ENCODE peak calls at places on chromosomes 12 and 14, in ten cellular contexts. G is substantia nigra; B is NCI-H460; A is GM03348; Z is nephron progenitor cell; C is stimulated activated naive B cell treated with anti-CD40 and anti-IgM and Interleukin-4, amounts not matched to agents 10 μg/mL and 1 μg/mL and 100 μg/mL, for 72 hours; U is amygdala; J is NCI-H748 treated with DMSO at 0.1 percent for 48 hours; P is right lobe of liver; H is GM23248. W is an unnamed sample.

GRCh38 chr14:103028161-103028767 is 29.1 kb downstream of the CDC42BPB start:
- DNase-seq in B (no peak), H (no peak), G (no peak), C (no peak), J (no peak), A (no peak), U (no peak), Z (no peak), P (no peak), W (no peak)

GRCh38 chr14:74595006-74595735 is 16.9 kb downstream of the LTBP2 start:
- DNase-seq in P (no peak), C (no peak), J (no peak), Z (no peak), G (no peak), H (peak; percentile 77), A (peak; percentile 85), B (no peak), U (no peak), W (no peak)

GRCh38 chr14:89144642-89145041 is 272.4 kb downstream of the FOXN3 start:
- DNase-seq in Z (no peak), G (no peak), U (no peak), J (no peak), P (no peak), H (no peak), C (no peak), B (no peak), A (no peak), W (no peak)

GRCh38 chr14:86852530-86852929 is 1140.5 kb downstream of the GALC start:
- DNase-seq in B (no peak), Z (no peak), C (no peak), G (no peak), P (no peak), U (no peak), H (no peak), J (no peak), A (peak; percentile 26), W (no peak)

GRCh38 chr12:51365276-51365675 is 18.8 kb upstream of the CELA1 start:
- DNase-seq in A (no peak), B (no peak), Z (no peak), G (no peak), C (no peak), H (no peak), U (no peak), J (no peak), P (no peak), W (no peak)

GRCh38 chr12:128076188-128076587 is 190.8 kb upstream of the TMEM132C start:
- DNase-seq in A (peak; percentile 40), U (no peak), H (peak; percentile 85), G (no peak), B (peak; percentile 12), C (no peak), P (no peak), Z (no peak), J (no peak), W (no peak)

GRCh38 chr14:97410667-97411286 is 613.6 kb downstream of the VRK1 start:
- DNase-seq in Z (no peak), H (no peak), J (no peak), A (no peak), C (no peak), G (no peak), B (no peak), P (no peak), U (no peak), W (peak; percentile 18)

GRCh38 chr12:8661016-8661415 is 1.6 kb downstream of the MFAP5 start:
- DNase-seq in P (no peak), B (no peak), J (no peak), C (no peak), A (no peak), H (peak; percentile 32), Z (no peak), U (no peak), G (no peak), W (no peak)

GRCh38 chr14:100807979-100808734 is 17.8 kb upstream of the MEG3 start:
- DNase-seq in U (no peak), Z (no peak), G (no peak), J (no peak), H (no peak), B (no peak), P (no peak), C (no peak), A (no peak), W (no peak)

GRCh38 chr14:96204151-96205058 is at the start of gene BDKRB2:
- DNase-seq in C (no peak), U (peak; percentile 72), H (peak; percentile 95), G (peak; percentile 20), Z (peak; percentile 79), J (peak; percentile 78), B (peak; percentile 46), A (peak; percentile 95), P (no peak), W (peak; percentile 87)

GRCh38 chr12:127770123-127770522 is 496.8 kb upstream of the TMEM132C start:
- DNase-seq in C (no peak), H (no peak), J (no peak), A (no peak), B (no peak), G (no peak), P (no peak), U (no peak), Z (no peak), W (no peak)

GRCh38 chr12:119008691-119009221 is 27.4 kb downstream of the SRRM4 start:
- DNase-seq in P (no peak), U (no peak), B (no peak), G (no peak), Z (peak; percentile 46), H (no peak), J (peak; percentile 63), C (no peak), A (no peak), W (no peak)

GRCh38 chr12:14393736-14394135 is 28.3 kb downstream of the ATF7IP start:
- DNase-seq in A (no peak), H (peak; percentile 46), B (no peak), C (no peak), Z (no peak), P (no peak), U (no peak), J (no peak), G (no peak), W (no peak)

GRCh38 chr12:6104027-6104426 is 20.4 kb downstream of the VWF start:
- DNase-seq in Z (no peak), A (no peak), P (no peak), J (no peak), G (no peak), B (no peak), H (no peak), C (no peak), U (no peak), W (no peak)

GRCh38 chr12:123533672-123534643 is at the start of gene RILPL1:
- DNase-seq in G (peak; percentile 57), B (peak; percentile 24), Z (peak; percentile 76), J (no peak), A (peak; percentile 94), H (peak; percentile 77), U (peak; percentile 57), P (peak; percentile 60), C (peak; percentile 31), W (peak; percentile 68)

GRCh38 chr12:112340983-112341840 is 41.0 kb downstream of the HECTD4 start:
- DNase-seq in B (no peak), Z (no peak), J (peak; percentile 76), C (no peak), U (no peak), P (no peak), A (no peak), H (no peak), G (no peak), W (peak; percentile 69)

GRCh38 chr12:50979369-50980052 is 27.2 kb downstream of the HIGD1C start:
- DNase-seq in A (no peak), H (no peak), G (no peak), U (no peak), P (no peak), C (no peak), J (no peak), B (no peak), Z (no peak), W (no peak)

GRCh38 chr12:2646341-2646740 is 148.4 kb upstream of the FKBP4 start:
- DNase-seq in A (no peak), P (no peak), H (no peak), U (no peak), G (no peak), B (no peak), J (no peak), Z (no peak), C (no peak), W (no peak)

GRCh38 chr12:124441443-124442190 is 125.8 kb downstream of the NCOR2 start:
- DNase-seq in G (no peak), Z (no peak), J (no peak), C (no peak), U (no peak), B (no peak), H (peak; percentile 99), P (no peak), A (peak; percentile 95), W (no peak)

GRCh38 chr12:138898-139534 is 72.4 kb downstream of the IQSEC3 start:
- DNase-seq in Z (peak; percentile 49), H (peak; percentile 42), P (no peak), U (no peak), J (no peak), G (no peak), B (no peak), C (no peak), A (no peak), W (no peak)

GRCh38 chr12:40691913-40692616 is at the start of gene CNTN1:
- DNase-seq in Z (peak; percentile 83), U (peak; percentile 80), A (peak; percentile 76), G (peak; percentile 41), P (peak; percentile 42), C (no peak), H (peak; percentile 65), B (peak; percentile 81), J (peak; percentile 57), W (peak; percentile 78)

GRCh38 chr12:10205251-10205807 is 7.3 kb upstream of the GABARAPL1 start:
- DNase-seq in A (peak; percentile 36), H (peak; percentile 79), U (no peak), B (no peak), Z (no peak), C (no peak), J (no peak), G (no peak), P (no peak), W (no peak)

GRCh38 chr12:69330475-69331473 is 17.4 kb upstream of the LYZ start:
- DNase-seq in H (peak; percentile 28), G (no peak), J (no peak), U (no peak), Z (peak; percentile 29), C (peak; percentile 15), B (no peak), P (peak; percentile 71), A (peak; percentile 9), W (no peak)

GRCh38 chr12:70033310-70033709 is 208.3 kb downstream of the MYRFL start:
- DNase-seq in C (no peak), G (no peak), P (no peak), B (no peak), U (no peak), Z (no peak), J (no peak), H (no peak), A (no peak), W (no peak)

GRCh38 chr12:38847247-38847646 is 58.1 kb downstream of the CPNE8 start:
- DNase-seq in U (no peak), Z (no peak), B (no peak), G (no peak), P (no peak), A (no peak), J (no peak), H (no peak), C (no peak), W (no peak)

GRCh38 chr12:71746983-71747611 is 7.6 kb upstream of the RAB21 start:
- DNase-seq in C (peak; percentile 22), U (peak; percentile 14), B (peak; percentile 66), A (peak; percentile 55), Z (peak; percentile 29), H (peak; percentile 80), P (peak; percentile 52), J (peak; percentile 67), G (no peak), W (peak; percentile 83)

GRCh38 chr12:59699408-59700144 is 103.7 kb downstream of the SLC16A7 start:
- DNase-seq in B (peak; percentile 56), U (no peak), C (no peak), G (no peak), A (peak; percentile 43), Z (no peak), J (no peak), P (no peak), H (peak; percentile 88), W (no peak)

GRCh38 chr12:89980236-89980635 is 271.6 kb upstream of the ATP2B1 start:
- DNase-seq in J (no peak), P (no peak), B (no peak), U (no peak), C (no peak), Z (no peak), A (peak; percentile 60), G (no peak), H (peak; percentile 76), W (no peak)